ENCODE peak calls at places on chromosome 4, in four cellular contexts. D, H, Z and J are unnamed samples.

GRCh38 chr4:137610960-137611359 is 78.7 kb upstream of the PCDH18 start:
- DNase-seq in Z (no peak), H (no peak), D (no peak), J (no peak)

GRCh38 chr4:170198742-170199141 is 109.0 kb upstream of the AADAT start:
- DNase-seq in Z (no peak), D (no peak), H (peak), J (no peak)

GRCh38 chr4:144667500-144667899 is 21.5 kb downstream of the HHIP start:
- DNase-seq in D (no peak), H (no peak), Z (no peak), J (no peak)

GRCh38 chr4:121192500-121192899 is 28.4 kb upstream of the TNIP3 start:
- DNase-seq in Z (no peak), D (no peak), H (peak), J (no peak)

GRCh38 chr4:526189-526909 is 27.3 kb downstream of the PIGG start:
- DNase-seq in H (no peak), D (no peak), Z (no peak), J (no peak)

GRCh38 chr4:59570850-59571476 is 1629.2 kb upstream of the ADGRL3 start:
- DNase-seq in H (no peak), Z (no peak), D (no peak), J (no peak)

GRCh38 chr4:44279469-44279868 is 169.1 kb downstream of the KCTD8 start:
- DNase-seq in D (no peak), Z (no peak), H (no peak), J (no peak)

GRCh38 chr4:54192811-54193210 is 36.3 kb upstream of the PDGFRA start:
- DNase-seq in H (no peak), Z (no peak), D (no peak), J (no peak)

GRCh38 chr4:142238589-142238988 is 602.2 kb downstream of the IL15 start:
- DNase-seq in Z (no peak), D (no peak), H (no peak), J (no peak)

GRCh38 chr4:109826719-109827118 is 1.1 kb upstream of the RRH start:
- DNase-seq in Z (no peak), H (no peak), D (no peak), J (no peak)

GRCh38 chr4:176065365-176066249 is at the start of gene WDR17:
- DNase-seq in Z (peak), D (peak), H (no peak), J (peak)

GRCh38 chr4:165541773-165542459 is 163.1 kb downstream of the CPE start:
- DNase-seq in Z (no peak), H (no peak), D (no peak), J (no peak)

GRCh38 chr4:26021417-26022345 is 107.7 kb downstream of the SMIM20 start:
- DNase-seq in Z (no peak), D (no peak), H (no peak), J (no peak)

GRCh38 chr4:183241322-183241640 is 78.8 kb downstream of the CLDN22 start:
- DNase-seq in D (no peak), Z (no peak), H (peak), J (no peak)

GRCh38 chr4:42568610-42569207 is 88.2 kb downstream of the ATP8A1 start:
- DNase-seq in Z (peak), D (no peak), H (peak), J (peak)

GRCh38 chr4:6916587-6917444 is 7.2 kb downstream of the TBC1D14 start:
- DNase-seq in Z (no peak), D (no peak), H (peak), J (peak)
- TF ChIP-seq POLR2AphosphoS5 in Z (no peak), D (peak), H (peak), J (peak)

GRCh38 chr4:75745192-75745591 is 20.8 kb downstream of the USO1 start:
- DNase-seq in D (no peak), Z (no peak), H (no peak), J (no peak)
- TF ChIP-seq POLR2A in D (no peak), Z (no peak), H (no peak), J (no peak)

GRCh38 chr4:185112104-185112503 is 31.0 kb upstream of the SLC25A4 start:
- DNase-seq in D (no peak), Z (no peak), H (peak), J (no peak)
- TF ChIP-seq POLR2AphosphoS5 in D (peak), Z (no peak), H (peak), J (peak)

DNA sequence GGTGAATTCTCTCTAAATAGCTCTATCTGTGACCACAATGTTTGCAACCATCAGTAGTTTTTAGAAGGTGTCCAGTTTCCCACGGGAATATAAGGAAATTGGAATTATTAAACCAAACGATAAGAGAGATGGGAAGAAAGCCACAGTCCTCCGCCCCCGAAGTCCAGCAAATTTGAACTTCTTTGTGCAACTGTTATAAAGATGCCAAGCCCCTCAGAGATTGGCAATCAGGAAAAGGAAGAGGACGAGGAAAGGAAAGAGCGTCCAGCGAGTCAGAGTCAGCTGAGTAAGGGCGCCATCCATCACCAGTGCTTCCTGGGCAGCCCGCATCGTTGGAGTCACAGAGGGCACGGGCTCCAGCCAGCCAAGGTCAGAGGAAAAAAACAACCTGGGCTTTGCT is 35.8 kb downstream of the LDB2 start:
- DNase-seq in Z (no peak), H (no peak), D (no peak), J (no peak)
- TF ChIP-seq POLR2A in Z (no peak), H (no peak), D (no peak), J (no peak)

GRCh38 chr4:125849869-125850268 is 535.1 kb downstream of the FAT4 start:
- DNase-seq in H (no peak), Z (no peak), D (no peak), J (no peak)
- TF ChIP-seq POLR2AphosphoS5 in H (no peak), Z (no peak), D (no peak), J (no peak)

GRCh38 chr4:48970471-48970921 is 15.6 kb upstream of the CWH43 start:
- DNase-seq in Z (no peak), H (peak), D (no peak), J (no peak)

GRCh38 chr4:48967101-48967500 is 19.0 kb upstream of the CWH43 start:
- DNase-seq in H (no peak), D (no peak), Z (no peak), J (no peak)

GRCh38 chr4:48967626-48968025 is 18.4 kb upstream of the CWH43 start:
- DNase-seq in Z (no peak), D (peak), H (no peak), J (no peak)

GRCh38 chr4:48963042-48963679 is 22.9 kb upstream of the CWH43 start:
- DNase-seq in H (peak), D (peak), Z (no peak), J (peak)

GRCh38 chr4:48968814-48969213 is 17.3 kb upstream of the CWH43 start:
- DNase-seq in Z (no peak), H (no peak), D (no peak), J (no peak)
- TF ChIP-seq POLR2A in Z (no peak), H (no peak), D (no peak), J (no peak)

GRCh38 chr4:14180983-14181601 is 553.6 kb upstream of the BOD1L1 start:
- DNase-seq in Z (no peak), H (no peak), D (no peak), J (peak)
- TF ChIP-seq POLR2AphosphoS5 in Z (no peak), H (no peak), D (no peak), J (peak)

DNA sequence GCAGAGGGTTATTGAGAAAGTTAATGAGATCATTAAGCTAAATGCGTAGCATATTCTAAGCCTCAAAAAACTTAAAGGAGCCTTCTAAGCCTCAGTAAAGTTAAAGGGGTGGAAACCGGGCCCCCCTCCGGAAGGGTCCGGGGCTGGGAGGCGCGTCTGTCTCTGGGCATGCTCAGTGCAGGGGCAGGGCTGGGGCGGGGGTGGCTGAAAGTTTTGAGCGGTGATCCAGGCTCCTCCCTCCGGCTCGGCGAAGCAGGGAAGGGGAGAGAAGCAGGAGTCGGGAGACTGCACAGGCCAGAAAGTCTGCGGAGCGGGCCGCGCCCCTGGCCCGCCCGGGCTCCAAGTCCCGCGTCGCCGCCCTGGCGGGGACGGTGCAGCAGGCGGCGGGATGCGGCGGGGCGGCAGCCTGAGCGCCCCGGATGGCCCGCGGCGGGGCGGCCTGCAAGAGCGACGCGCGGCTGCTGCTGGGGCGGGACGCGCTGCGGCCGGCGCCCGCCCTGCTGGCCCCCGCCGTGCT is at the start of gene EVC:
- DNase-seq in H (no peak), Z (peak), D (peak), J (peak)
- TF ChIP-seq POLR2A in H (no peak), Z (no peak), D (no peak), J (peak)

GRCh38 chr4:88619973-88620372 is 27.7 kb downstream of the HERC3 start:
- DNase-seq in D (no peak), Z (no peak), H (no peak), J (no peak)

GRCh38 chr4:88616275-88616996 is 24.2 kb downstream of the HERC3 start:
- DNase-seq in H (no peak), Z (no peak), D (no peak), J (no peak)

GRCh38 chr4:88623097-88623496 is 30.8 kb downstream of the HERC3 start:
- DNase-seq in D (no peak), H (no peak), Z (no peak), J (no peak)

GRCh38 chr4:88621763-88622327 is 29.6 kb downstream of the HERC3 start:
- DNase-seq in D (no peak), H (no peak), Z (no peak), J (no peak)

GRCh38 chr4:88618782-88619485 is 26.7 kb downstream of the HERC3 start:
- DNase-seq in H (no peak), Z (no peak), D (no peak), J (no peak)
- TF ChIP-seq POLR2AphosphoS5 in H (no peak), Z (no peak), D (no peak), J (no peak)

GRCh38 chr4:119317996-119318395 is 3.9 kb downstream of the FABP2 start:
- DNase-seq in Z (no peak), D (no peak), H (no peak), J (no peak)

DNA sequence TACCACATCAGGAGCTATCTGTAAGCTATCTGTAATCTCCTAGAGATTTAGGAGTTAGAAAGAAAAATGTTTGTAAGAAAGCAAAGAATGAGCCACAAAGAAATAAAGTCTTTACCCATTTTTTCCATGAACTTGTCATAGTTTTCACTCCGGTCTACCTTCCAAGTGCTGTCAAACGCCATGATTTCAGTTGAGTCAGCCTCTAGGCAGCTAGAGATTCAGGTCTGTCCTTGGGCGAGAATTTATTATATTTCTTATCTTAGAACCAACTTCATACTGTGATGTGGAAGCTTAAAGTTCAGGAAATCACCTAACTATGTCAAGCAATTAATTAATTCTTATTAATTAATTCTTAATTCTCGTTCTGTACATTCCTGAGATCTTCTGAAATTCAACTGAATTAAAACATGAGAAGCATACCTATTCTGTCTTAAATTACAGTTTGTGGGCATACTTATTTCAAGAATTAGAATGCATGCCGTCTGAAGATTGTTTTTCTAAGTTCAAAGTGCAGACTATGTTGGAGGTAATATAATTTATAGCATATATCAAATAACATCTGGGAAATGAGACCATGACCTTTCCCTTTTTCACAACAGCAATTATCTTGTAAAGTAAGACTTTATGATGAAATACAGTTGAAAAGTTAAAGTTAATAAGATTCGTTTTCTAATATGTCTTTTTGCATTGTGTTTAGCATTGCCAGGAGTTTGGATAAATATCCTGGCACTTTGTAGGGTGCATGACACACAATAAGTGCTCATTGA is at the start of gene FABP2:
- DNase-seq in Z (no peak), D (no peak), H (no peak), J (no peak)
- TF ChIP-seq POLR2A in Z (no peak), D (no peak), H (no peak), J (no peak)